ENCODE peak calls at places on chromosomes 13 and 19, in nine cellular contexts. One of them, this sample, is unnamed.

GRCh38 chr19:48746738-48747575 is at the start of gene IZUMO1:
- DNase-seq in foreskin keratinocyte: peak; percentile 51
- DNase-seq in activated CD8-positive, alpha-beta memory T cell treated with anti-CD3 and anti-CD28 coated beads for 1 hour: no peak
- DNase-seq in stimulated activated CD8-positive, alpha-beta memory T cell treated with anti-CD3 and anti-CD28 coated beads, Interleukin-7, amount 100 ng/mL, for 1 hour: no peak
- DNase-seq in activated naive CD4-positive, alpha-beta T cell treated with anti-CD3 and anti-CD28 coated beads, Interleukin-2, amount 10 ng/mL, durations not matched to agents 7 days and 5 days: peak; percentile 72
- DNase-seq in A549: peak; percentile 94
- DNase-seq in NCI-H1105: no peak
- DNase-seq in T-helper 17 cell: peak; percentile 43
- DNase-seq in kidney glomerular epithelial cell: peak; percentile 80
- DNase-seq in this sample: no peak

GRCh38 chr13:88627071-88627470 is 955.9 kb downstream of the SLITRK5 start:
- DNase-seq in foreskin keratinocyte: peak; percentile 88
- DNase-seq in activated CD8-positive, alpha-beta memory T cell treated with anti-CD3 and anti-CD28 coated beads for 1 hour: no peak
- DNase-seq in stimulated activated CD8-positive, alpha-beta memory T cell treated with anti-CD3 and anti-CD28 coated beads, Interleukin-7, amount 100 ng/mL, for 1 hour: no peak
- DNase-seq in activated naive CD4-positive, alpha-beta T cell treated with anti-CD3 and anti-CD28 coated beads, Interleukin-2, amount 10 ng/mL, durations not matched to agents 7 days and 5 days: no peak
- DNase-seq in A549: no peak
- DNase-seq in NCI-H1105: no peak
- DNase-seq in T-helper 17 cell: no peak
- DNase-seq in kidney glomerular epithelial cell: no peak
- DNase-seq in this sample: no peak

GRCh38 chr19:58519087-58519354 is 589 bp downstream of the ZBTB45 start:
- DNase-seq in foreskin keratinocyte: peak; percentile 65
- DNase-seq in activated CD8-positive, alpha-beta memory T cell treated with anti-CD3 and anti-CD28 coated beads for 1 hour: no peak
- DNase-seq in stimulated activated CD8-positive, alpha-beta memory T cell treated with anti-CD3 and anti-CD28 coated beads, Interleukin-7, amount 100 ng/mL, for 1 hour: no peak
- DNase-seq in activated naive CD4-positive, alpha-beta T cell treated with anti-CD3 and anti-CD28 coated beads, Interleukin-2, amount 10 ng/mL, durations not matched to agents 7 days and 5 days: peak; percentile 73
- DNase-seq in A549: peak; percentile 85
- DNase-seq in NCI-H1105: peak; percentile 32
- DNase-seq in T-helper 17 cell: peak; percentile 32
- DNase-seq in kidney glomerular epithelial cell: peak; percentile 33
- DNase-seq in this sample: no peak

GRCh38 chr19:10450853-10451609 is 30.7 kb downstream of the PDE4A start:
- DNase-seq in foreskin keratinocyte: no peak
- DNase-seq in activated CD8-positive, alpha-beta memory T cell treated with anti-CD3 and anti-CD28 coated beads for 1 hour: no peak
- DNase-seq in stimulated activated CD8-positive, alpha-beta memory T cell treated with anti-CD3 and anti-CD28 coated beads, Interleukin-7, amount 100 ng/mL, for 1 hour: no peak
- DNase-seq in activated naive CD4-positive, alpha-beta T cell treated with anti-CD3 and anti-CD28 coated beads, Interleukin-2, amount 10 ng/mL, durations not matched to agents 7 days and 5 days: no peak
- DNase-seq in A549: peak; percentile 69
- DNase-seq in NCI-H1105: no peak
- DNase-seq in T-helper 17 cell: no peak
- DNase-seq in kidney glomerular epithelial cell: no peak
- DNase-seq in this sample: no peak

GRCh38 chr19:40460185-40460584 is 5.4 kb downstream of the BLVRB start:
- DNase-seq in foreskin keratinocyte: no peak
- DNase-seq in activated CD8-positive, alpha-beta memory T cell treated with anti-CD3 and anti-CD28 coated beads for 1 hour: no peak
- DNase-seq in stimulated activated CD8-positive, alpha-beta memory T cell treated with anti-CD3 and anti-CD28 coated beads, Interleukin-7, amount 100 ng/mL, for 1 hour: no peak
- DNase-seq in activated naive CD4-positive, alpha-beta T cell treated with anti-CD3 and anti-CD28 coated beads, Interleukin-2, amount 10 ng/mL, durations not matched to agents 7 days and 5 days: no peak
- DNase-seq in A549: no peak
- DNase-seq in NCI-H1105: no peak
- DNase-seq in T-helper 17 cell: no peak
- DNase-seq in kidney glomerular epithelial cell: no peak
- DNase-seq in this sample: no peak

GRCh38 chr13:78102121-78102677 is 183.6 kb upstream of the EDNRB start:
- DNase-seq in foreskin keratinocyte: peak; percentile 22
- DNase-seq in activated CD8-positive, alpha-beta memory T cell treated with anti-CD3 and anti-CD28 coated beads for 1 hour: no peak
- DNase-seq in stimulated activated CD8-positive, alpha-beta memory T cell treated with anti-CD3 and anti-CD28 coated beads, Interleukin-7, amount 100 ng/mL, for 1 hour: no peak
- DNase-seq in activated naive CD4-positive, alpha-beta T cell treated with anti-CD3 and anti-CD28 coated beads, Interleukin-2, amount 10 ng/mL, durations not matched to agents 7 days and 5 days: no peak
- DNase-seq in A549: peak; percentile 14
- DNase-seq in NCI-H1105: no peak
- DNase-seq in T-helper 17 cell: no peak
- DNase-seq in kidney glomerular epithelial cell: no peak
- DNase-seq in this sample: no peak

GRCh38 chr19:12833747-12834417 is 497 bp downstream of the RTBDN start:
- DNase-seq in foreskin keratinocyte: no peak
- DNase-seq in activated CD8-positive, alpha-beta memory T cell treated with anti-CD3 and anti-CD28 coated beads for 1 hour: no peak
- DNase-seq in stimulated activated CD8-positive, alpha-beta memory T cell treated with anti-CD3 and anti-CD28 coated beads, Interleukin-7, amount 100 ng/mL, for 1 hour: no peak
- DNase-seq in activated naive CD4-positive, alpha-beta T cell treated with anti-CD3 and anti-CD28 coated beads, Interleukin-2, amount 10 ng/mL, durations not matched to agents 7 days and 5 days: peak; percentile 57
- DNase-seq in A549: no peak
- DNase-seq in NCI-H1105: peak; percentile 78
- DNase-seq in T-helper 17 cell: no peak
- DNase-seq in kidney glomerular epithelial cell: no peak
- DNase-seq in this sample: no peak

GRCh38 chr13:51832471-51833152 is 12.4 kb downstream of the TMEM272 start:
- DNase-seq in foreskin keratinocyte: no peak
- DNase-seq in activated CD8-positive, alpha-beta memory T cell treated with anti-CD3 and anti-CD28 coated beads for 1 hour: peak; percentile 31
- DNase-seq in stimulated activated CD8-positive, alpha-beta memory T cell treated with anti-CD3 and anti-CD28 coated beads, Interleukin-7, amount 100 ng/mL, for 1 hour: peak; percentile 24
- DNase-seq in activated naive CD4-positive, alpha-beta T cell treated with anti-CD3 and anti-CD28 coated beads, Interleukin-2, amount 10 ng/mL, durations not matched to agents 7 days and 5 days: peak; percentile 75
- DNase-seq in A549: peak; percentile 20
- DNase-seq in NCI-H1105: no peak
- DNase-seq in T-helper 17 cell: peak; percentile 40
- DNase-seq in kidney glomerular epithelial cell: no peak
- DNase-seq in this sample: no peak

GRCh38 chr13:70816853-70817252 is 708.6 kb upstream of the KLHL1 start:
- DNase-seq in foreskin keratinocyte: no peak
- DNase-seq in activated CD8-positive, alpha-beta memory T cell treated with anti-CD3 and anti-CD28 coated beads for 1 hour: no peak
- DNase-seq in stimulated activated CD8-positive, alpha-beta memory T cell treated with anti-CD3 and anti-CD28 coated beads, Interleukin-7, amount 100 ng/mL, for 1 hour: no peak
- DNase-seq in activated naive CD4-positive, alpha-beta T cell treated with anti-CD3 and anti-CD28 coated beads, Interleukin-2, amount 10 ng/mL, durations not matched to agents 7 days and 5 days: no peak
- DNase-seq in A549: no peak
- DNase-seq in NCI-H1105: no peak
- DNase-seq in T-helper 17 cell: no peak
- DNase-seq in kidney glomerular epithelial cell: no peak
- DNase-seq in this sample: no peak

GRCh38 chr19:2167896-2168618 is 4.3 kb downstream of the DOT1L start:
- DNase-seq in foreskin keratinocyte: no peak
- DNase-seq in activated CD8-positive, alpha-beta memory T cell treated with anti-CD3 and anti-CD28 coated beads for 1 hour: no peak
- DNase-seq in stimulated activated CD8-positive, alpha-beta memory T cell treated with anti-CD3 and anti-CD28 coated beads, Interleukin-7, amount 100 ng/mL, for 1 hour: no peak
- DNase-seq in activated naive CD4-positive, alpha-beta T cell treated with anti-CD3 and anti-CD28 coated beads, Interleukin-2, amount 10 ng/mL, durations not matched to agents 7 days and 5 days: no peak
- DNase-seq in A549: peak; percentile 50
- DNase-seq in NCI-H1105: no peak
- DNase-seq in T-helper 17 cell: no peak
- DNase-seq in kidney glomerular epithelial cell: no peak
- DNase-seq in this sample: no peak

GRCh38 chr19:21158523-21159135 is 16.8 kb downstream of the ZNF431 start:
- DNase-seq in foreskin keratinocyte: peak; percentile 49
- DNase-seq in activated CD8-positive, alpha-beta memory T cell treated with anti-CD3 and anti-CD28 coated beads for 1 hour: no peak
- DNase-seq in stimulated activated CD8-positive, alpha-beta memory T cell treated with anti-CD3 and anti-CD28 coated beads, Interleukin-7, amount 100 ng/mL, for 1 hour: no peak
- DNase-seq in activated naive CD4-positive, alpha-beta T cell treated with anti-CD3 and anti-CD28 coated beads, Interleukin-2, amount 10 ng/mL, durations not matched to agents 7 days and 5 days: no peak
- DNase-seq in A549: no peak
- DNase-seq in NCI-H1105: no peak
- DNase-seq in T-helper 17 cell: no peak
- DNase-seq in kidney glomerular epithelial cell: no peak
- DNase-seq in this sample: no peak

GRCh38 chr13:72782717-72783116 is 784 bp downstream of the PIBF1 start:
- DNase-seq in foreskin keratinocyte: peak; percentile 28
- DNase-seq in activated CD8-positive, alpha-beta memory T cell treated with anti-CD3 and anti-CD28 coated beads for 1 hour: no peak
- DNase-seq in stimulated activated CD8-positive, alpha-beta memory T cell treated with anti-CD3 and anti-CD28 coated beads, Interleukin-7, amount 100 ng/mL, for 1 hour: no peak
- DNase-seq in activated naive CD4-positive, alpha-beta T cell treated with anti-CD3 and anti-CD28 coated beads, Interleukin-2, amount 10 ng/mL, durations not matched to agents 7 days and 5 days: no peak
- DNase-seq in A549: peak; percentile 19
- DNase-seq in NCI-H1105: no peak
- DNase-seq in T-helper 17 cell: no peak
- DNase-seq in kidney glomerular epithelial cell: no peak
- DNase-seq in this sample: no peak

GRCh38 chr13:86870388-86870966 is 800.7 kb upstream of the SLITRK5 start:
- DNase-seq in foreskin keratinocyte: no peak
- DNase-seq in activated CD8-positive, alpha-beta memory T cell treated with anti-CD3 and anti-CD28 coated beads for 1 hour: no peak
- DNase-seq in stimulated activated CD8-positive, alpha-beta memory T cell treated with anti-CD3 and anti-CD28 coated beads, Interleukin-7, amount 100 ng/mL, for 1 hour: no peak
- DNase-seq in activated naive CD4-positive, alpha-beta T cell treated with anti-CD3 and anti-CD28 coated beads, Interleukin-2, amount 10 ng/mL, durations not matched to agents 7 days and 5 days: no peak
- DNase-seq in A549: peak; percentile 1
- DNase-seq in NCI-H1105: no peak
- DNase-seq in T-helper 17 cell: no peak
- DNase-seq in kidney glomerular epithelial cell: peak; percentile 7
- DNase-seq in this sample: no peak

GRCh38 chr13:27182844-27183497 is 11.4 kb upstream of the USP12 start:
- DNase-seq in foreskin keratinocyte: no peak
- DNase-seq in activated CD8-positive, alpha-beta memory T cell treated with anti-CD3 and anti-CD28 coated beads for 1 hour: no peak
- DNase-seq in stimulated activated CD8-positive, alpha-beta memory T cell treated with anti-CD3 and anti-CD28 coated beads, Interleukin-7, amount 100 ng/mL, for 1 hour: no peak
- DNase-seq in activated naive CD4-positive, alpha-beta T cell treated with anti-CD3 and anti-CD28 coated beads, Interleukin-2, amount 10 ng/mL, durations not matched to agents 7 days and 5 days: no peak
- DNase-seq in A549: peak; percentile 84
- DNase-seq in NCI-H1105: no peak
- DNase-seq in T-helper 17 cell: no peak
- DNase-seq in kidney glomerular epithelial cell: peak; percentile 36
- DNase-seq in this sample: no peak

This sample was measured in NCI-H187.